ENCODE peak calls at places on chromosomes 1 and 21, in eight cellular contexts. Y, Q, M, C, V, N, A and P are unnamed samples.

GRCh38 chr1:223628233-223628632 is 37.3 kb downstream of the CAPN8 start:
- DNase-seq in Y (peak), Q (no peak), M (peak), C (peak), V (peak), N (peak), A (no peak), P (peak)

GRCh38 chr1:3850857-3851256 is 6.2 kb downstream of the CEP104 start:
- DNase-seq in Y (no peak), Q (no peak), M (no peak), C (no peak), V (no peak), N (no peak), A (no peak), P (no peak)

GRCh38 chr1:186574951-186575747 is 105.1 kb downstream of the PTGS2 start:
- DNase-seq in Y (no peak), Q (no peak), M (no peak), C (no peak), V (no peak), N (no peak), A (no peak), P (no peak)

GRCh38 chr1:96973605-96974004 is 252.0 kb downstream of the PTBP2 start:
- DNase-seq in Y (peak), Q (no peak), M (no peak), C (no peak), V (no peak), N (no peak), A (no peak), P (no peak)

GRCh38 chr1:23341829-23342697 is 2.0 kb downstream of the HNRNPR start:
- DNase-seq in Y (no peak), Q (no peak), M (no peak), C (no peak), V (no peak), N (no peak), A (no peak), P (no peak)

GRCh38 chr1:13487143-13487868 is 26.5 kb downstream of the LRRC38 start:
- DNase-seq in Y (no peak), Q (peak), M (no peak), C (no peak), V (no peak), N (no peak), A (no peak), P (no peak)

GRCh38 chr1:191641420-191642215 is 516.6 kb upstream of the RGS18 start:
- DNase-seq in Y (no peak), Q (no peak), M (no peak), C (no peak), V (no peak), N (no peak), A (no peak), P (no peak)

GRCh38 chr1:4375812-4376211 is 278.6 kb upstream of the AJAP1 start:
- DNase-seq in Y (no peak), Q (no peak), M (no peak), C (no peak), V (no peak), N (no peak), A (no peak), P (no peak)

GRCh38 chr21:35428489-35428888 is 379.4 kb upstream of the RUNX1 start:
- DNase-seq in Y (no peak), Q (no peak), M (no peak), C (no peak), V (no peak), N (no peak), A (peak), P (no peak)

GRCh38 chr1:9066945-9067807 is 2.3 kb downstream of the SLC2A5 start:
- DNase-seq in Y (peak), Q (peak), M (no peak), C (peak), V (no peak), N (no peak), A (no peak), P (peak)

GRCh38 chr1:156508205-156508954 is 7.8 kb upstream of the MEF2D start:
- DNase-seq in Y (peak), Q (no peak), M (no peak), C (peak), V (no peak), N (no peak), A (no peak), P (peak)

GRCh38 chr1:106613106-106613505 is 443.4 kb upstream of the PRMT6 start:
- DNase-seq in Y (no peak), Q (no peak), M (no peak), C (no peak), V (no peak), N (no peak), A (no peak), P (no peak)

GRCh38 chr1:218357211-218357892 is 12.2 kb downstream of the TGFB2 start:
- DNase-seq in Y (no peak), Q (no peak), M (no peak), C (no peak), V (no peak), N (no peak), A (no peak), P (no peak)

GRCh38 chr1:39269791-39270342 is 65.4 kb downstream of the MACF1 start:
- DNase-seq in Y (no peak), Q (no peak), M (no peak), C (no peak), V (no peak), N (no peak), A (no peak), P (peak)

GRCh38 chr1:205259998-205260397 is 32.3 kb downstream of the TMCC2 start:
- DNase-seq in Y (no peak), Q (no peak), M (no peak), C (no peak), V (no peak), N (no peak), A (no peak), P (no peak)

GRCh38 chr1:67572217-67572593 is 112.8 kb upstream of the GADD45A start:
- DNase-seq in Y (no peak), Q (no peak), M (no peak), C (no peak), V (no peak), N (no peak), A (no peak), P (no peak)

GRCh38 chr1:184027751-184028682 is 9.5 kb downstream of the COLGALT2 start:
- DNase-seq in Y (no peak), Q (no peak), M (no peak), C (no peak), V (no peak), N (no peak), A (no peak), P (no peak)

GRCh38 chr21:15023782-15024181 is 41.0 kb downstream of the NRIP1 start:
- DNase-seq in Y (no peak), Q (no peak), M (no peak), C (no peak), V (no peak), N (no peak), A (no peak), P (no peak)

GRCh38 chr1:169563019-169563615 is 23.2 kb downstream of the F5 start:
- DNase-seq in Y (no peak), Q (no peak), M (no peak), C (no peak), V (no peak), N (no peak), A (no peak), P (no peak)

GRCh38 chr1:30822006-30822405 is 64.4 kb upstream of the LAPTM5 start:
- DNase-seq in Y (no peak), Q (no peak), M (no peak), C (no peak), V (no peak), N (no peak), A (no peak), P (no peak)

GRCh38 chr1:115275216-115275615 is 62.8 kb downstream of the NGF start:
- DNase-seq in Y (no peak), Q (no peak), M (peak), C (no peak), V (no peak), N (peak), A (no peak), P (no peak)

GRCh38 chr1:100615686-100616085 is 77.7 kb downstream of the GPR88 start:
- DNase-seq in Y (no peak), Q (no peak), M (no peak), C (no peak), V (no peak), N (no peak), A (no peak), P (no peak)

GRCh38 chr21:28426545-28426944 is 566.1 kb downstream of the LTN1 start:
- DNase-seq in Y (no peak), Q (no peak), M (no peak), C (no peak), V (no peak), N (no peak), A (no peak), P (no peak)

GRCh38 chr1:5311147-5311546 is 656.7 kb downstream of the AJAP1 start:
- DNase-seq in Y (no peak), Q (no peak), M (no peak), C (no peak), V (no peak), N (no peak), A (no peak), P (no peak)

GRCh38 chr1:55696181-55696580 is 481.0 kb upstream of the USP24 start:
- DNase-seq in Y (no peak), Q (no peak), M (no peak), C (no peak), V (no peak), N (no peak), A (peak), P (no peak)

GRCh38 chr1:182998482-182998881 is 24.7 kb upstream of the LAMC1 start:
- DNase-seq in Y (no peak), Q (no peak), M (no peak), C (no peak), V (no peak), N (no peak), A (no peak), P (no peak)

GRCh38 chr1:98761238-98761637 is 99.7 kb downstream of the SNX7 start:
- DNase-seq in Y (no peak), Q (no peak), M (no peak), C (no peak), V (no peak), N (no peak), A (no peak), P (no peak)

GRCh38 chr1:55812281-55812680 is 597.1 kb upstream of the USP24 start:
- DNase-seq in Y (no peak), Q (no peak), M (no peak), C (no peak), V (no peak), N (no peak), A (no peak), P (no peak)

DNA sequence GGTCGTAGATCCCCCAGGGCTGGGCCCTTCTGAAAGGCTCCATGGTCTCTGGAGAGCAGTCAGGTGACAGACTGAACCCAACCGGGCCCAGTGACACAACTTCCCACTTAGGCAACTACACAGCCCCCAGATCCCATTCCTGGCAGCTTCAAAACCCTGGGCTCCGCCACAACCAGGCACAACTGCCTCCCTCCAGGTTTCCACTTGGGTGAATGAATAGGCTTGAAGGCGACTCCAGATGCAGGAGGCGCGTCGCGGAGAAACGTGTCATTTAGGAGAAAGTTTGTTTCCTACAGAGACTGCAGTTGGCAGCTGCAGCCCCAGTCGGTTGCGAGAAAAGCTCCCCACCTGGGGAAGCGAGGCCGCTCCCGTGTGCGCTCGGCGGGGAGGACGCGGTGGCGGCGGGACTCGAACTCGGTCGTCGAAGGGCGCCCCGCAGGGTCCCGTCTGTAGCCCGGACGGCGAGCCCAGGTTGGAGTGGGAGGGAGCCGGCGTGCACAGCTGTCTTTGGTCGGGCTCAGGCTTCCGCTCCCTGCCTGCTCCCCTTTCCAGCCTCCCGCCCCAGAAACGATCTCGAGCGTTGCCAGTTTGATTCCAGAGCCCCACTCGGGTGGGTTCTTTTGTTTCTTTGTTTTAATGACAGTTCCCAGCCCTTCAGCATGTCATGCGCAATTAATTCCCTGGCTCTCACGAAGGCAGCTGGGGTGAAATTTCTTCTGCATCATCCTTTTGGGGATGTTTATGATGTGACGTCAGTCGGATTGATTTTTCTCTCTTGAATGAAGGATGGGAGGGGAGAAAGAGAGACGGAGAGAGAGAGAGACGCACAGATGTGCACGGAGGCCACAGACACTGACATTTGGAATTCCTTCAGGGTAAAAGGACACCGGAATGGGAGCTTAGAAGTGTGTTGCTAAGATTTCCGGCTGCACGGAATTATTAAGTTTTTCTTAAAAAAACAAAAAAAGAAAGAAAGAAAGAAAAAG is 862 bp upstream of the SGIP1 start:
- DNase-seq in Y (peak), Q (no peak), M (no peak), C (peak), V (no peak), N (no peak), A (no peak), P (no peak)
- H3K4me3 ChIP-seq in Y (no peak), Q (no peak), M (peak), C (peak), V (no peak), N (no peak), A (peak), P (peak)

GRCh38 chr1:228139931-228140723 is at the start of gene GUK1:
- DNase-seq in Y (peak), Q (peak), M (peak), C (peak), V (peak), N (peak), A (peak), P (peak)
- TF ChIP-seq POLR2A in Y (peak), Q (peak), M (peak), C (peak), V (peak), N (peak), A (peak), P (peak)

GRCh38 chr1:36942093-36942492 is 92.2 kb downstream of the GRIK3 start:
- DNase-seq in Y (no peak), Q (no peak), M (no peak), C (no peak), V (no peak), N (no peak), A (no peak), P (no peak)
- H3K4me3 ChIP-seq in Y (no peak), Q (no peak), M (no peak), C (no peak), V (no peak), N (no peak), A (no peak), P (no peak)

DNA sequence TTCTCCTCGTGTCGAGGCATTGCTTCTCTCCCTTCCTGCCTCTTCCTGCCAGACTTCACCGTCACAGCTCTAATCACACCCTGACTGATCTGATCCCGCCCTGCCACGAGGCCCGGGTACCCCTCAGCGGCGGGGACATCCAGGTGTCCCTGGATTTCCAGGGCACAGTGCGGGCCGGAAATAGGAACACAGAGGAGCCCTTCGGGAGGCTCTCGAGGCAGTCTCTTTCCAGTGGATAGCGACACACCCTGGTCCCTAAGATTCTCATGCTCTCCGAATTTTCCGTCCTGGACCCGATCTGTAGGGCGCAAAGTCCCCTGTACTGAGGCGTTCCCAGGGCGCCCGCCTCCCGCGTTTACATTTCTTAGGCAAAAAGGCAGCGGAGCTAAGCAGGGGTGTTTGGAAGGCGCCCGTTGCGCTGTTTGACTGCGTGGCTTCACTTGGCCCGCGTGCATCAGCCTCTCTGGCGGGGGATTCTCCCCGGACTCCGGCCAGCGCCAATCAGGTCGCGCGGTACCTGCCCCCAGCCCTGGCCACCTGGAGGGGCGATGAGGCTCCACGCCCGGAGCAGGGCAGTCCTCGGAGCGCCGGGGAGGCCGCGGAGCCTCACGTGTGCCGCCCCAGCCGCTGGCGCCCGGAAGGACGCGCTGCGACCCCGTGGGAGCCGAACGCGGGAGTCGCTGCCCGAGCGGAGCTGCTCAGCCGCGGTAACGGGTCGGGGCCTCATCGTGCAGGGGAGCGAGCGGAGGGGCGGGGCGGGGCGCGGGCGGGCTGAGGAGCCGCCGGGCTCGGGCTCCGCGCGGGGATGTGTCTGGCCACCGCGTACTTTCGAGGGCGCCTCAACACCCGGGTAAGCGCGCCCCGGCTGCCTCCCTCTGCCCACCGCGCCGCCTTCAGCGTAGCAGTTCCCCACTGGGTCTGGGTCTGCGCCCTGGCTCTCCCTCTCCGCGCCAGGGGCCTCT is at the start of gene FAM163A:
- DNase-seq in Y (no peak), Q (no peak), M (no peak), C (no peak), V (peak), N (no peak), A (no peak), P (no peak)
- TF ChIP-seq POLR2A in Y (no peak), Q (no peak), M (no peak), C (no peak), V (no peak), N (no peak), A (no peak), P (no peak)

GRCh38 chr1:235054961-235055360 is 73.7 kb downstream of the TOMM20 start:
- DNase-seq in Y (no peak), Q (no peak), M (no peak), C (no peak), V (no peak), N (no peak), A (no peak), P (no peak)
- H3K4me3 ChIP-seq in Y (no peak), Q (no peak), M (no peak), C (no peak), V (no peak), N (no peak), A (no peak), P (no peak)